ENCODE peak calls at places on chromosome 20, in eight cellular contexts. F, X, D, S, K, J, P and A are unnamed samples.

GRCh38 chr20:15446373-15446772 is 1109.0 kb upstream of the FLRT3 start:
- DNase-seq in D (no peak), K (no peak), X (no peak), J (no peak), F (peak), S (no peak), P (no peak), A (no peak)

GRCh38 chr20:58571942-58572666 is 56.9 kb upstream of the APCDD1L start:
- DNase-seq in S (no peak), J (no peak), K (no peak), F (peak), D (no peak), X (no peak), P (peak), A (no peak)

GRCh38 chr20:5859611-5860010 is 90.7 kb downstream of the TRMT6 start:
- DNase-seq in P (peak), D (peak), F (no peak), X (no peak), K (no peak), S (no peak), J (no peak), A (no peak)

GRCh38 chr20:23341073-23341472 is 9.5 kb upstream of the NXT1 start:
- DNase-seq in J (peak), S (no peak), P (no peak), X (no peak), F (no peak), K (no peak), D (no peak), A (no peak)

GRCh38 chr20:12875510-12875909 is 133.3 kb upstream of the SPTLC3 start:
- DNase-seq in P (no peak), X (no peak), F (no peak), D (no peak), K (no peak), J (no peak), S (no peak), A (no peak)

GRCh38 chr20:52806918-52807317 is 165.2 kb upstream of the TSHZ2 start:
- DNase-seq in F (no peak), S (no peak), D (no peak), X (no peak), J (no peak), P (no peak), K (no peak), A (no peak)

GRCh38 chr20:19335916-19336315 is 123.5 kb downstream of the SLC24A3 start:
- DNase-seq in F (no peak), D (no peak), J (no peak), K (no peak), S (no peak), X (no peak), P (no peak), A (no peak)

GRCh38 chr20:46434597-46434996 is 28.2 kb upstream of the ELMO2 start:
- DNase-seq in D (no peak), S (no peak), P (no peak), K (no peak), J (no peak), X (no peak), F (no peak), A (no peak)

GRCh38 chr20:24747881-24748595 is 201.0 kb upstream of the CST7 start:
- DNase-seq in J (no peak), K (no peak), D (no peak), X (no peak), F (no peak), P (no peak), S (no peak), A (no peak)

GRCh38 chr20:881051-881820 is 34.9 kb downstream of the ANGPT4 start:
- DNase-seq in X (no peak), J (peak), P (peak), D (peak), F (no peak), S (peak), K (no peak), A (no peak)

GRCh38 chr20:17766226-17766625 is 66.5 kb downstream of the BANF2 start:
- DNase-seq in P (no peak), F (no peak), X (no peak), D (no peak), K (no peak), J (no peak), S (no peak), A (no peak)

GRCh38 chr20:5918856-5919633 is 31.3 kb downstream of the TRMT6 start:
- DNase-seq in X (peak), D (no peak), F (no peak), K (no peak), P (peak), S (peak), J (peak), A (no peak)

GRCh38 chr20:49583343-49583668 is 15.4 kb upstream of the PTGIS start:
- DNase-seq in J (no peak), X (no peak), D (no peak), P (no peak), F (no peak), S (no peak), K (no peak), A (no peak)

DNA sequence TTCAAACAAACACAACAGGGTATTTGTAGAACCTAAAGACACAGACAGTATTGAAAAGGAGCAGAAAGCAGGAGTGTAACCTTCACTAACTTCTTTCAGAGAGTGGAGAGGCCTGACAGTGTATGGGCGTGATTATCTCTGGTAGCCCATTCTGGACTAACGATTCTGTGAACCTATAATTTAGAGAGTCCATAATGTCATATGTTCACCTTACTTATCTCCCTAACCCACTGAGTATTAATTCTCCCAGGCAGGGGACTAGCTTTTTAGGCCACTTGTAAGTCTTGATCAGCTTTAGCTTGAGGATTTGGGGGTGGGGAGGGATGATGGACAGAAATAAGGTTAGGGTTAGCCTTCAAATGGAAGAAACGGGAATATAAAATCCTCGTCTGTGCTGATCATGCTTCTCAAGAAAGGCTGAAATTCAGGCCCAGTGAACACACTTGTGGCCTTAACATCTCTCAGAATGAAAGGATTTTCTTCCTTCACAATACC is 2.8 kb upstream of the PARD6B start:
- DNase-seq in F (no peak), K (no peak), X (no peak), S (no peak), J (no peak), P (no peak), D (no peak), A (no peak)
- H3K4me3 ChIP-seq in F (no peak), K (no peak), X (no peak), S (no peak), J (no peak), P (no peak), D (no peak), A (no peak)

DNA sequence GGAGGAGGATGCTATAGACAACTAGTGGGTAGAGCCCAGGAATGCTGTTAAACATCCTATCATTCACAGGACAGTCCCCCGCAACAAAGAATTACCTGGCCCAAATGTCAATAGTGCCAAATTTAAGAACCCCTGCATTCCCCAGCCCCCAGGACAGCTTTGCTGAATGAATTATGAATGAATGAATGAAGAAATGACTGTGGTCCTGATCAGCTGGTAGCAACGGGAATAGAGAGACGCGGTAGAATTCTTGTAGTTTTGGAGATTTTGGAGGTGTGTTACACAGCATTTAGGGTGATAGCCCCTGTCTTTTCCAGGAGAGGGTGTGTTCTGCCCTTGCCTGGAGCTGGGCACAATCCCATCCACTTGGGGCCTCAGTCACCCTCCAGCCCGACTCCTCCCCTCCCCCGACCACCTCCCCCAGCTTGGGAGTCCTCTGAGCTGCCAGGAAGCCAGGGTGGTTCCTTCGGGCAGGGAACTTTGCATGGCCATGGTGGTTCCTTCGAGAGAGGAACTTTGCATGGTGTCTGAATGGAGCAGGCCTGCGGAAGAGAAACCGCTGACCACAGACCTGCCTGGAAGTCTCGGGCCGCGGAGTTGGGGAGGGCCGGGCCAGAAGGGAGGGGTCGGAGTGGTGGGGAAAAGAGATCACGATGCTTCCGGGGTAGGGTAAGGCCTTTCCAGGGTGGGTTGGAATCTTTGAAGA is 1.0 kb upstream of the HCK start:
- DNase-seq in P (no peak), X (no peak), D (no peak), J (peak), K (no peak), S (no peak), F (peak), A (no peak)
- H3K4me3 ChIP-seq in P (no peak), X (no peak), D (no peak), J (peak), K (no peak), S (no peak), F (no peak), A (no peak)

GRCh38 chr20:40073535-40074111 is 615.4 kb downstream of the MAFB start:
- DNase-seq in K (no peak), S (no peak), F (no peak), D (no peak), X (no peak), P (no peak), J (no peak), A (no peak)
- H3K4me3 ChIP-seq in K (no peak), S (no peak), F (no peak), D (no peak), X (no peak), P (no peak), J (no peak), A (no peak)

DNA sequence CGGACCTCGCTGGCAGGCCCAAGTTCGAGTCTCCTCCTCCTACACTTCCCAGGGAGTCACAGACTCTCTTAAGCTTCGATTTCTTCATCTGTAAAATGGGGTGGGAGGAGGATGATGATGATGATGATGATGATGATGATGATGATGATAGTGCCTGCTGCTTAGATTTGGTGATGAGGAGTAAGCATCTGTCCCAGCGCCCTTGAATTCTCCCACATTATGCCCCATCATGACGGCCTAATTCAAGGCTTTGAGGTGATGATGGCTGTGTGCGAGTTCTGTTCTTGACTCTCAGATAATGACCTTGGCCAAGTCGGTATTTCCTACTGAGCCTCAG is 487 bp upstream of the KIAA1755 start:
- DNase-seq in S (no peak), P (no peak), D (no peak), J (no peak), F (no peak), X (no peak), K (no peak), A (no peak)
- H3K4me3 ChIP-seq in S (no peak), P (peak), D (peak), J (no peak), F (peak), X (no peak), K (peak), A (peak)

DNA sequence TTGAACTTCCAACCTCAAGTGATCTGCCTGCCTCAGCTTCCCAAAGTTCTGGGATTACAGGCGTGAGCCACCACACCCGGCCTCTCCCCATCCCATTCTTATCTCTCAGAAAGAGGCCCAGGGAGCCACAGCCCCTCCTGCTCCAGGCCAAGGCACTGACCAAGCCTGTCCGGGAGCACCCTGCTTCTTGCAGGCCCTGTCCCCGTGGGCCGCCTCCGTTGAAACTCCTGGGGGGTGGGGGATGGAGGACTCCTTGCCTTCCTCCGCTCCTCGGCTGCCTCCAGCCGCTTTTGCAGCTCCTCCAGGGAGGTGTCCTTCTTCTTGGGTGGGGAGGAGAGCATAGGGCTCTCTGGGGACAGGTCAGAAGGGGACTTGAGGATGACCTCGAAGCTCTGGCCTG is 9.7 kb downstream of the STMN3 start:
- DNase-seq in J (no peak), D (no peak), S (no peak), X (no peak), K (no peak), F (no peak), P (no peak), A (no peak)
- H3K4me3 ChIP-seq in J (no peak), D (no peak), S (no peak), X (no peak), K (no peak), F (no peak), P (no peak), A (no peak)

GRCh38 chr20:32989507-32990283 is 14.5 kb downstream of the SUN5 start:
- DNase-seq in F (peak), J (no peak), X (no peak), K (no peak), D (no peak), S (no peak), P (no peak), A (no peak)
- H3K4me3 ChIP-seq in F (no peak), J (no peak), X (no peak), K (no peak), D (no peak), S (no peak), P (no peak), A (no peak)

DNA sequence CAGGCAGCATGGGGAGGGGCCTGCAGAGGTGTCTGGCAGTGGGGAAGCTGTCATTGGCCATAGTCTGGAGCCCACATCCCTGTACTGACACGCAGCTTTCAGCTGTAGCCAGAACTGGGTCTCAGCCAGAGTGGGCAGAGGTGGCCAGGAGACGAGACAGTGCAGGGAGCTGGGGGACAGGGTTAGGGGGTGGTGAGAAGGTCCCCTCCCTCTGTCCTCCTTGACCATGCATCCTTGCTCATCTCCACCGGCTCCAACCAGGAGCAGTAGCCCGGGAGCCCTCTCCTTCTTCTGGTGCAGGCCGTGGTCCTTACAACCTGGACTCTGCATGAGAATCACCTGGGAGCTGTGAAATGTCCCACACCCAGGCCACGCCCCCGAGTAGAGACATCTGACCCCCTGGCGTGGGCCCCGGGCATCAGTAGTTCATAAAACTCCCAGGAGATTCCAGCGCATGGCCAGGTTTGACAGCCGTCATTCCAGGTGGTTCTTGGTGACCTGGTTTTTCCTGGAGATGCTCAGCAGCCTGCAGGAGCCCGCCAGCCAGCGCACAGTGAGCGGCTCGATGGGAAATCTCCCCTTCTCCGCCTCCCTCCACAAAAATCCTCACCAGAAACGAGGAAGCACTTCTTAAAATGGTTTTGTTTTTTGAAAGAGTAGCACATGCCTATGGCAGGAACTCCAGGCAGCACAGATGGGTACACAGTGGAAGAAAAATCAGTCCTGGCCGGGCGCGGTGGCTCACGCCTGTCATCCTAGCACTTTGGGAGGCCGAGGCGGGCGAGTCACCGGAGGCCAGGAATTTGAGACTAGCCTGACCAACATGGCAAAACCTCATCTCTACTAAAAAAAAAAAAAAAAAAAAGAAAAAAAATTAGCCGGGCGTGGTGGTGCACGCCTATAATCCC is 56.2 kb downstream of the ADNP start:
- DNase-seq in J (no peak), P (no peak), K (peak), X (no peak), D (no peak), F (peak), S (no peak), A (no peak)
- H3K4me3 ChIP-seq in J (no peak), P (no peak), K (no peak), X (no peak), D (no peak), F (no peak), S (no peak), A (no peak)

DNA sequence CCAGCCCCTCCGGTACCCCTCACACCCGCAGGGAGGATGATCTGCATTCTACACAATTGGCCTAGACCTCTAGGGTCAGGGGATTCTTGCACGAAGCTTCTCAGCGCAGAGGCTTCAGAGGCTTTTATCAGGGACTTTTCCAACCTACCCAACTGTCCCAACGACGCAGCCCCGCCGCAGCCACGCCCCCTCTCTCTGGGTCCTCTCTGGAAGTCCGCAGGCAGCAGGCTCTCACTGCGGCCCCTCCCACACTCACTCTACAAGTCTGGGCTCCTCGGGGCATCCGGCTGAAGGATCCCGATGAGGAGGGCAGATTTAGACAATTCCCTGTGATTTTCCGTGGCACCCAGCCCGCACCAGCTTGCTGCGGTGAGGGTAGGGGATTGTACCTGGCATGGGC is 227.7 kb upstream of the RNF24 start:
- DNase-seq in D (no peak), S (no peak), F (peak), J (no peak), P (no peak), K (no peak), X (no peak), A (no peak)
- H3K4me3 ChIP-seq in D (no peak), S (no peak), F (no peak), J (no peak), P (no peak), K (no peak), X (no peak), A (no peak)